ENCODE peak calls at places on chromosomes 2 and 18, in seven cellular contexts. Q, J, M, V, X, P and F are unnamed samples.

GRCh38 chr2:197383825-197384224 is 51.0 kb downstream of the SF3B1 start:
- DNase-seq in X (no peak), Q (no peak), P (no peak), J (no peak), M (no peak), V (peak), F (no peak)

GRCh38 chr2:172109256-172109655 is 6.6 kb upstream of the DLX2 start:
- DNase-seq in Q (no peak), V (no peak), X (no peak), J (no peak), M (no peak), P (no peak), F (no peak)

GRCh38 chr2:55620123-55620779 is 2.8 kb upstream of the PPP4R3B start:
- DNase-seq in P (peak), Q (no peak), J (no peak), X (no peak), V (peak), M (no peak), F (peak)

GRCh38 chr2:17752892-17753802 is 463 bp downstream of the SMC6 start:
- DNase-seq in P (no peak), J (peak), X (peak), Q (no peak), M (peak), V (peak), F (peak)

GRCh38 chr18:58464104-58464625 is 164.7 kb downstream of the ALPK2 start:
- DNase-seq in P (no peak), X (no peak), Q (no peak), J (no peak), M (no peak), V (no peak), F (no peak)

GRCh38 chr2:126673215-126673614 is 17.3 kb downstream of the GYPC start:
- DNase-seq in P (no peak), J (no peak), M (no peak), X (no peak), Q (no peak), V (no peak), F (no peak)

GRCh38 chr18:11051462-11051861 is 97.9 kb downstream of the PIEZO2 start:
- DNase-seq in M (no peak), P (no peak), V (no peak), J (no peak), Q (no peak), X (no peak), F (no peak)

GRCh38 chr2:191869781-191870180 is 22.9 kb upstream of the CAVIN2 start:
- DNase-seq in Q (no peak), J (no peak), P (no peak), X (no peak), V (no peak), M (no peak), F (peak)

GRCh38 chr2:31267437-31268120 is 33.6 kb downstream of the EHD3 start:
- DNase-seq in Q (no peak), V (no peak), J (no peak), X (no peak), M (no peak), P (peak), F (no peak)

GRCh38 chr18:55999641-56000040 is 411.6 kb upstream of the TCF4 start:
- DNase-seq in J (no peak), M (no peak), V (no peak), X (no peak), Q (no peak), P (no peak), F (peak)

GRCh38 chr2:142140434-142140845 is 9.6 kb upstream of the LRP1B start:
- DNase-seq in J (no peak), V (peak), P (no peak), Q (no peak), M (no peak), X (no peak), F (peak)

GRCh38 chr2:46645681-46646162 is 166.4 kb downstream of the TMEM247 start:
- DNase-seq in X (peak), J (no peak), M (no peak), V (peak), P (no peak), Q (peak), F (peak)

GRCh38 chr2:119756837-119757236 is 2.9 kb upstream of the PTPN4 start:
- DNase-seq in X (peak), V (peak), P (peak), Q (peak), J (peak), M (no peak), F (peak)

GRCh38 chr18:43420950-43421349 is 143.7 kb upstream of the SYT4 start:
- DNase-seq in V (no peak), P (no peak), X (no peak), J (no peak), Q (no peak), M (no peak), F (no peak)

GRCh38 chr2:46268986-46269385 is 28.2 kb upstream of the EPAS1 start:
- DNase-seq in Q (no peak), V (no peak), P (no peak), J (no peak), M (no peak), X (no peak), F (peak)

GRCh38 chr2:111711270-111711669 is 172.7 kb downstream of the ANAPC1 start:
- DNase-seq in X (no peak), M (no peak), J (no peak), P (no peak), V (no peak), Q (no peak), F (no peak)

GRCh38 chr2:628651-629050 is 48.6 kb downstream of the TMEM18 start:
- DNase-seq in M (no peak), V (peak), P (no peak), Q (no peak), X (peak), J (no peak), F (no peak)

GRCh38 chr2:112941753-112942653 is 31.0 kb downstream of the IL37 start:
- DNase-seq in P (peak), Q (peak), X (peak), J (peak), M (peak), V (peak), F (peak)